ENCODE peak calls at places on chromosomes 7 and 10, in six cellular contexts. C, O, Q, N, A and V are unnamed samples.

GRCh38 chr7:35420657-35421056 is 166.8 kb upstream of the TBX20 start:
- DNase-seq in C (no peak), A (peak; percentile 31), O (no peak), N (no peak), Q (peak; percentile 1), V (peak; percentile 1)

GRCh38 chr10:74290703-74291102 is 139.7 kb downstream of the ADK start:
- DNase-seq in Q (peak; percentile 79), A (peak; percentile 58), N (no peak), O (no peak), C (no peak), V (peak; percentile 48)

GRCh38 chr10:123774075-123774742 is 108.1 kb downstream of the GPR26 start:
- DNase-seq in O (no peak), N (no peak), A (no peak), Q (no peak), C (no peak), V (no peak)

GRCh38 chr10:3548702-3549101 is 236.3 kb downstream of the KLF6 start:
- DNase-seq in N (no peak), Q (peak; percentile 47), O (no peak), C (no peak), A (peak; percentile 18), V (no peak)

GRCh38 chr7:26583094-26583493 is 281.3 kb downstream of the SKAP2 start:
- DNase-seq in A (no peak), N (no peak), Q (no peak), O (no peak), C (no peak), V (no peak)

GRCh38 chr7:17184805-17185689 is 113.4 kb upstream of the AHR start:
- DNase-seq in A (no peak), O (no peak), Q (peak; percentile 27), C (no peak), N (no peak), V (peak; percentile 13)

GRCh38 chr7:73972614-73973013 is 55.4 kb upstream of the ELN start:
- DNase-seq in Q (no peak), A (no peak), C (no peak), N (no peak), O (no peak), V (no peak)

GRCh38 chr7:99791667-99792356 is 7.8 kb upstream of the CYP3A4 start:
- DNase-seq in O (no peak), A (no peak), C (no peak), Q (no peak), N (no peak), V (no peak)

GRCh38 chr10:118501171-118501570 is 94.3 kb downstream of the PRLHR start:
- DNase-seq in O (no peak), C (no peak), A (peak; percentile 18), Q (no peak), N (no peak), V (peak; percentile 54)

GRCh38 chr10:60456053-60456452 is 66.4 kb upstream of the ANK3 start:
- DNase-seq in A (no peak), O (no peak), N (no peak), C (no peak), Q (peak; percentile 27), V (no peak)

GRCh38 chr10:8331896-8332729 is 277.6 kb downstream of the GATA3 start:
- DNase-seq in N (peak; percentile 44), Q (peak; percentile 7), A (peak; percentile 85), O (no peak), C (peak; percentile 15), V (peak; percentile 4)

GRCh38 chr7:114653391-114654088 is 238.9 kb downstream of the FOXP2 start:
- DNase-seq in A (peak; percentile 15), Q (peak; percentile 5), N (no peak), O (no peak), C (no peak), V (peak; percentile 6)

GRCh38 chr10:132158122-132158741 is 28.5 kb upstream of the DPYSL4 start:
- DNase-seq in O (no peak), N (no peak), C (no peak), A (no peak), Q (no peak), V (no peak)

GRCh38 chr10:84177541-84178386 is 4.2 kb downstream of the GPR15LG start:
- DNase-seq in N (peak; percentile 78), A (no peak), Q (no peak), O (no peak), C (no peak), V (no peak)

GRCh38 chr7:82389847-82390246 is 53.7 kb downstream of the CACNA2D1 start:
- DNase-seq in Q (no peak), C (no peak), O (no peak), N (no peak), A (no peak), V (no peak)

GRCh38 chr7:84339306-84339705 is 144.7 kb upstream of the SEMA3A start:
- DNase-seq in O (no peak), C (no peak), A (peak; percentile 81), Q (no peak), N (peak; percentile 8), V (no peak)

GRCh38 chr10:61832866-61833481 is 68.5 kb upstream of the ARID5B start:
- DNase-seq in N (no peak), A (peak; percentile 84), C (no peak), Q (peak; percentile 40), O (no peak), V (peak; percentile 52)

GRCh38 chr10:61828788-61829187 is 72.7 kb upstream of the ARID5B start:
- DNase-seq in A (no peak), Q (no peak), C (no peak), O (no peak), N (no peak), V (no peak)

GRCh38 chr10:61830072-61830845 is 71.2 kb upstream of the ARID5B start:
- DNase-seq in O (no peak), A (peak; percentile 48), Q (no peak), C (no peak), N (no peak), V (no peak)

GRCh38 chr10:61828034-61828433 is 73.5 kb upstream of the ARID5B start:
- DNase-seq in C (no peak), Q (no peak), O (no peak), A (no peak), N (no peak), V (no peak)

DNA sequence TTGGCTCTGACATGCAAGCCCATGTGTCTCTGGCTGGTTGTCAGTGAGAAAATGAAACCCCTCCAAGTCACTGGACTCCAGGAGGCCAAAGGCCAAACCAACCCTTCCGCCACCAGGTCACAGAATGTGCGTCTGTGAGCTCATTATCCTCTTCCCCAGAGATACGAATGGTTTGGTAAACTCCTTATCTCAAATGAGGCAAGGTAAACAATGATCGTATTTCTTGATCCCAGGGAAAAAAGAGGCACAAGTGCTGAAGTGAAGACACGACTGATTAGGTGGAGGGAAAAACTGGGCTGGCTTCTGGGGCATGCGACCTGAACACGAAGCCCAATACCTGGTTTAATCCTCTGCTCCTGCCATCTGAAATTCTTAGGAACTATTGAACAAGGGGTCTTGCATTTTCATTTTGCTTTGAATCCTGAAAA is 70.6 kb upstream of the ARID5B start:
- DNase-seq in C (no peak), A (peak; percentile 41), O (no peak), N (no peak), Q (no peak), V (no peak)
- TF ChIP-seq CTCF in C (no peak), A (no peak), O (no peak), N (no peak), Q (no peak), V (no peak)

DNA sequence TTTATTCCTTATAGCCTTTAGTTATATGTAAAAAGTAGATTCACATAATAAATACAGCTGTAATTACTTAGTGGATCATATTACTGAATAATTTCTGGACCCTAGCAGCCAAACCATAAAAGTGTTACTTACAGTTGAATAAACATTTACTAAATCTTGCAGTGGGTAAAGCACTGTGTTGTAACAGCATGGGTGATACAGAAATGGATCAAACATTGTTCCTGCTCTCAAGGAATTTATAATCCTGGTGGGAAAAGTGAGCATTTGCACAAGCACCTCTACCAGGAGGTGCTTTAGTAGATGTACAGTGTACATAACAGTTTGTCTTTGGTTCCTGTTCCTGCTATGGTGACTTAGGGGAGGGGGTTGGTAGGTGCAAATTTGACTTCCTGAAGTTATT is 25.0 kb downstream of the BPGM start:
- DNase-seq in N (no peak), Q (no peak), A (no peak), C (no peak), O (no peak), V (no peak)
- H3K4me3 ChIP-seq in N (no peak overlapping the region), Q (no peak overlapping the region), A (no peak overlapping the region), C (no peak overlapping the region), O (no peak overlapping the region), V (no peak overlapping the region)

GRCh38 chr7:116576350-116577319 is 51.8 kb downstream of the CAV1 start:
- DNase-seq in A (peak; percentile 89), C (no peak), Q (peak; percentile 98), O (peak; percentile 89), N (no peak), V (peak; percentile 98)
- TF ChIP-seq CTCF in A (peak; percentile 13), C (no peak), Q (no peak), O (peak; percentile 4), N (no peak), V (no peak)

DNA sequence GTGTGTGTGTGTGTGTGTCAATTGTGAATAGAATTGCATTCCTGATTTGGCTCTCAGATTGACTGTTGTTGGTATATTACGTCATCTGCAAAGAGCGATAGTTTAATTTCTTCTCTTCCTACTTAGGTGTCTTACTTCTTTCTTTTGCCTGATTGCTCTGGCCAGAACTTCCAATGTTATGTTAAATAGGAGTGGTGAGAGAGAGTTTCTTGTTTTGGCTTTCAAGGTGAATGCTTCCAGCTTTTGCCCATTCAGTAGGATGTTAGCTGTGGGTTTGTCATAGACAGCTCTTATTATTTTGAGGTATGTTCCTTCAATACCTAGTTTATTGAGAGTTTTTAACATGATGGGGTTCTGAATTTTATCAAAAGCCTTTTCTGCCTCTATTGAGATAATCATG is 34.2 kb upstream of the PRSS37 start:
- DNase-seq in O (no peak), A (no peak), N (no peak), Q (no peak), C (no peak), V (no peak)
- H3K4me3 ChIP-seq in O (no peak overlapping the region), A (no peak overlapping the region), N (no peak overlapping the region), Q (no peak overlapping the region), C (no peak overlapping the region), V (no peak overlapping the region)

GRCh38 chr7:4556868-4557620 is 125.1 kb upstream of the FOXK1 start:
- DNase-seq in A (no peak), Q (peak; percentile 37), C (no peak), O (no peak), N (no peak), V (peak; percentile 7)

GRCh38 chr7:4566714-4567113 is 115.4 kb upstream of the FOXK1 start:
- DNase-seq in O (no peak), Q (no peak), C (no peak), A (no peak), N (no peak), V (no peak)

GRCh38 chr7:4561775-4562174 is 120.3 kb upstream of the FOXK1 start:
- DNase-seq in Q (no peak), O (no peak), A (no peak), C (no peak), N (no peak), V (no peak)
- TF ChIP-seq CTCF in Q (no peak), O (no peak), A (no peak), C (no peak), N (no peak), V (no peak)

GRCh38 chr7:72335561-72336381 is 76.4 kb downstream of the CALN1 start:
- DNase-seq in N (no peak), A (no peak), O (no peak), Q (no peak), C (no peak), V (no peak)
- H3K4me3 ChIP-seq in N (no peak overlapping the region), A (peak overlapping the region; percentile 32), O (no peak overlapping the region), Q (no peak overlapping the region), C (no peak overlapping the region), V (no peak overlapping the region)